ENCODE peak calls at places on chromosomes 5 and 9, in six cellular contexts. M is Calu3; Z is hippocampal formation; C is effector memory CD4-positive, alpha-beta T cell; F is iPS-NIHi11; I is Right ventricle myocardium superior. W is an unnamed sample.

GRCh38 chr5:136123236-136123768 is 9.3 kb upstream of the SMAD5 start:
- DNase-seq in M (peak), Z (no peak), C (no peak), F (no peak), I (no peak), W (no peak)

GRCh38 chr5:157323107-157323706 is 57.3 kb downstream of the CYFIP2 start:
- DNase-seq in M (no peak), Z (no peak), C (no peak), F (peak), I (no peak), W (no peak)

GRCh38 chr5:20833081-20833627 is 845.2 kb upstream of the CDH18 start:
- DNase-seq in M (no peak), Z (no peak), C (no peak), F (peak), I (no peak), W (no peak)

GRCh38 chr9:135925496-135926133 is 18.3 kb upstream of the CAMSAP1 start:
- DNase-seq in M (no peak), Z (no peak), C (no peak), F (no peak), I (no peak), W (no peak)

GRCh38 chr9:96141666-96142065 is 160.3 kb downstream of the HSD17B3 start:
- DNase-seq in M (no peak), Z (no peak), C (no peak), F (no peak), I (no peak), W (no peak)

GRCh38 chr5:104363567-104363966 is 801.0 kb upstream of the NUDT12 start:
- DNase-seq in M (no peak), Z (no peak), C (no peak), F (no peak), I (no peak), W (no peak)

GRCh38 chr9:10614201-10614870 is 1.5 kb upstream of the PTPRD start:
- DNase-seq in M (no peak), Z (no peak), C (no peak), F (no peak), I (no peak), W (no peak)

GRCh38 chr5:39314591-39314990 is 49.7 kb downstream of the C9 start:
- DNase-seq in M (no peak), Z (no peak), C (no peak), F (no peak), I (no peak), W (no peak)

GRCh38 chr5:154199671-154200220 is 9.2 kb downstream of the GALNT10 start:
- DNase-seq in M (no peak), Z (no peak), C (no peak), F (no peak), I (no peak), W (no peak)

GRCh38 chr5:145776886-145777285 is 58.3 kb downstream of the PRELID2 start:
- DNase-seq in M (no peak), Z (no peak), C (no peak), F (no peak), I (no peak), W (no peak)

GRCh38 chr9:86134361-86134760 is 35.0 kb upstream of the GOLM1 start:
- DNase-seq in M (no peak), Z (no peak), C (no peak), F (no peak), I (no peak), W (no peak)

GRCh38 chr9:97470076-97470475 is 31.4 kb upstream of the TMOD1 start:
- DNase-seq in M (peak), Z (peak), C (no peak), F (peak), I (no peak), W (no peak)

GRCh38 chr5:88548136-88548535 is 279.5 kb upstream of the TMEM161B start:
- DNase-seq in M (no peak), Z (no peak), C (no peak), F (no peak), I (no peak), W (no peak)

GRCh38 chr5:159782995-159783300 is 133.3 kb upstream of the ADRA1B start:
- DNase-seq in M (no peak), Z (no peak), C (no peak), F (no peak), I (no peak), W (no peak)

GRCh38 chr5:143146161-143146560 is 257.3 kb downstream of the NR3C1 start:
- DNase-seq in M (no peak), Z (no peak), C (no peak), F (no peak), I (no peak), W (no peak)

GRCh38 chr5:83510199-83510730 is 38.7 kb downstream of the VCAN start:
- DNase-seq in M (no peak), Z (no peak), C (no peak), F (no peak), I (no peak), W (no peak)